ENCODE peak calls at places on chromosomes 12 and 14, in five cellular contexts. L, J, W, N and I are unnamed samples.

GRCh38 chr14:45807187-45807586 is 554.2 kb upstream of the MIS18BP1 start:
- DNase-seq in L (no peak), J (no peak), W (no peak), N (no peak), I (no peak)

GRCh38 chr12:122963928-122964240 is 2.4 kb downstream of the ABCB9 start:
- DNase-seq in L (peak), J (peak), W (no peak), N (peak), I (peak)

GRCh38 chr12:19003987-19004619 is 125.4 kb upstream of the PLEKHA5 start:
- DNase-seq in L (no peak), J (no peak), W (no peak), N (no peak), I (no peak)

GRCh38 chr12:98516184-98516873 is 939 bp downstream of the TMPO start:
- DNase-seq in L (peak), J (peak), W (peak), N (peak), I (peak)

GRCh38 chr12:128415036-128415560 is 148.1 kb downstream of the TMEM132C start:
- DNase-seq in L (no peak), J (no peak), W (no peak), N (no peak), I (no peak)

GRCh38 chr14:22472935-22473854 is 115.8 kb downstream of the DAD1 start:
- DNase-seq in L (peak), J (peak), W (no peak), N (no peak), I (peak)

GRCh38 chr12:116639765-116640164 is 80.6 kb downstream of the MAP1LC3B2 start:
- DNase-seq in L (no peak), J (no peak), W (no peak), N (no peak), I (no peak)

GRCh38 chr12:85803231-85803630 is 33.0 kb downstream of the RASSF9 start:
- DNase-seq in L (no peak), J (no peak), W (no peak), N (no peak), I (no peak)

GRCh38 chr12:126747530-126748149 is 1519.3 kb upstream of the TMEM132C start:
- DNase-seq in L (peak), J (no peak), W (no peak), N (peak), I (no peak)

GRCh38 chr12:8956073-8956472 is 6.6 kb upstream of the M6PR start:
- DNase-seq in L (no peak), J (no peak), W (no peak), N (no peak), I (no peak)

GRCh38 chr12:20410746-20411145 is 42.4 kb downstream of the PDE3A start:
- DNase-seq in L (no peak), J (no peak), W (no peak), N (no peak), I (no peak)

GRCh38 chr14:35944847-35945246 is 118.7 kb downstream of the BRMS1L start:
- DNase-seq in L (no peak), J (no peak), W (no peak), N (peak), I (no peak)

GRCh38 chr12:79046021-79046420 is 181.4 kb downstream of the SYT1 start:
- DNase-seq in L (no peak), J (no peak), W (no peak), N (no peak), I (no peak)

GRCh38 chr12:118188690-118189371 is 52.9 kb downstream of the PEBP1 start:
- DNase-seq in L (no peak), J (peak), W (no peak), N (peak), I (no peak)

GRCh38 chr12:47942327-47943230 is 20.8 kb upstream of the TMEM106C start:
- DNase-seq in L (peak), J (no peak), W (no peak), N (no peak), I (no peak)

GRCh38 chr12:30794591-30795409 is 40.0 kb upstream of the CAPRIN2 start:
- DNase-seq in L (no peak), J (peak), W (peak), N (no peak), I (no peak)

GRCh38 chr14:91456283-91456682 is 38.7 kb upstream of the CCDC88C start:
- DNase-seq in L (no peak), J (no peak), W (no peak), N (no peak), I (no peak)

GRCh38 chr12:101925352-101925751 is 48.0 kb downstream of the DRAM1 start:
- DNase-seq in L (no peak), J (peak), W (peak), N (no peak), I (no peak)